ENCODE peak calls at places on chromosomes 16 and 17, in five cellular contexts. W is lower lobe of right lung; U is fibroblast of lung; Y is pancreas; B is CD8-positive, alpha-beta T cell. I is an unnamed sample.
A peak's percentile ranks its signal among the peaks of the same experiment; 100 is the strongest.

GRCh38 chr17:59856859-59857794 is 35.6 kb downstream of the TUBD1 start:
- DNase-seq in Y (no peak), U (no peak), W (no peak), B (no peak), I (no peak)

GRCh38 chr17:67718325-67718941 is 697 bp downstream of the NOL11 start:
- DNase-seq in W (no peak), B (no peak), U (peak; percentile 63), Y (no peak), I (peak; percentile 29)

GRCh38 chr17:2780256-2780655 is 16.0 kb upstream of the RAP1GAP2 start:
- DNase-seq in U (no peak), B (no peak), W (no peak), Y (no peak), I (no peak)

GRCh38 chr16:22397459-22397858 is 23.0 kb upstream of the CDR2 start:
- DNase-seq in W (no peak), B (no peak), U (peak; percentile 98), Y (no peak), I (peak; percentile 75)

GRCh38 chr16:3655030-3655790 is 719 bp downstream of the DNASE1 start:
- DNase-seq in B (no peak), U (no peak), Y (peak; percentile 60), W (peak; percentile 25), I (no peak)

GRCh38 chr17:82372591-82373452 is 1.3 kb downstream of the UTS2R start:
- DNase-seq in Y (peak; percentile 46), W (peak; percentile 53), B (no peak), U (no peak), I (no peak)

GRCh38 chr16:22370038-22370541 is 4.3 kb downstream of the CDR2 start:
- DNase-seq in Y (no peak), U (peak; percentile 76), B (no peak), W (no peak), I (no peak)

GRCh38 chr17:1906622-1907021 is 76.8 kb downstream of the RPA1 start:
- DNase-seq in U (no peak), B (no peak), Y (no peak), W (no peak), I (no peak)

GRCh38 chr16:27529962-27530361 is 19.8 kb downstream of the GTF3C1 start:
- DNase-seq in U (peak; percentile 88), B (no peak), W (no peak), Y (no peak), I (no peak)

GRCh38 chr16:27528294-27528693 is 21.4 kb downstream of the GTF3C1 start:
- DNase-seq in W (no peak), B (no peak), U (no peak), Y (no peak), I (no peak)

GRCh38 chr16:27531186-27531585 is 18.5 kb downstream of the GTF3C1 start:
- DNase-seq in Y (no peak), U (no peak), B (no peak), W (no peak), I (no peak)

GRCh38 chr16:27522173-27522707 is 27.5 kb downstream of the GTF3C1 start:
- DNase-seq in U (no peak), Y (no peak), W (no peak), B (no peak), I (no peak)

DNA sequence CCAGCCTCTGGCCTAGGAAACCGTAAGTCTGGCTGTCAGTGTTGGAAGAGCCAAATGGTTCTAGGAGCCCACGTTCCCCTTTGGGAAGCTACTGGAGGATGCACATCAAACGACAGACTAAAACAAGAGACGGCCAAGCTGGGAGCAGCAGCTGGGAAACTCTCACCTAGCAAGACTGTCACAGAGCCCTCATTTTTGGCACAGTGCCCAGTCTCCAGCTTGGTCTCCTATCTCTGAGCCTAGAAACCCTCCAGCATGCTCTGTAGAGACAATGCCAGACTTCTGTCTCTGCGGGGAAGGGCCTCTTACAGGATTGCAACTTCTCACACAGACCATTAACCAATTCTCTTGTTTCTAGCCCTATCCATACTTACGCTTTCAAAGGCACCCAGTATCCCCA is 23.5 kb downstream of the GTF3C1 start:
- DNase-seq in U (no peak), W (no peak), Y (peak; percentile 31), B (no peak), I (no peak)
- H3K36me3 ChIP-seq in U (peaks cover 23% of the 10 kb centered on the region), W (peaks cover 91% of the 10 kb centered on the region), Y (peaks cover 33% of the 10 kb centered on the region), B (peaks cover 46% of the 10 kb centered on the region), I (peaks cover 90% of the 10 kb centered on the region)

DNA sequence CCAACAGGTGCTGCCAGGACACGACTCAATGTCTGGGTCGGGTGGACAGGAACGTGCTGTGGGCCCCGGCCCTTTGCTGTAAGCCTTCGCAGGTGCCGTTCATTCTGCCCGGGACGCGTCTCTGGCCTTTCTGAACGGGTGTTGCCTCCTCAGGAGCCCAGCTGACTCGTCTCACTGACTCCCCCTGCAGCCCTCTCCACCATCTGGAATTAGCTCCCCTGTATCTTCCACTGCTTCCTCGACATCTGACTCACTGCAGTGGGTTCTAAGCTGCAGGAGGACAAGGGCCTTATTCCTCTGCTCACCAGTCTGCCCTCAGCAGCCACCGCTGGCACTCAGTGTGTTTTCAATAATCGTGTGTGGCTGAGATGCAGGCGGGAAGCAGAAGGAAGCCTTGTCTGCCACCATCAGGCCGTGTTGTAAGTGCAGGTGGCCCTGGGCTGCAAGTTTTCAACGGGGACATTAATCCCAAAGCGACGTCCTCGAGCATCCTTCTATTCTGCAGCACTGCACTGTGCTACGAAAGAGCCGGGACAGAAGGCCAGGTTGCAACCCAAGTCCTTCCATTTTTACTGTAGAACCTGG is 256.2 kb downstream of the FOXL1 start:
- DNase-seq in U (peak; percentile 81), Y (no peak), W (no peak), B (no peak), I (peak; percentile 49)
- H3K36me3 ChIP-seq in U (no peaks in the 10 kb centered on the region), Y (no peaks in the 10 kb centered on the region), W (no peaks in the 10 kb centered on the region), B (no peaks in the 10 kb centered on the region), I (no peaks in the 10 kb centered on the region)

DNA sequence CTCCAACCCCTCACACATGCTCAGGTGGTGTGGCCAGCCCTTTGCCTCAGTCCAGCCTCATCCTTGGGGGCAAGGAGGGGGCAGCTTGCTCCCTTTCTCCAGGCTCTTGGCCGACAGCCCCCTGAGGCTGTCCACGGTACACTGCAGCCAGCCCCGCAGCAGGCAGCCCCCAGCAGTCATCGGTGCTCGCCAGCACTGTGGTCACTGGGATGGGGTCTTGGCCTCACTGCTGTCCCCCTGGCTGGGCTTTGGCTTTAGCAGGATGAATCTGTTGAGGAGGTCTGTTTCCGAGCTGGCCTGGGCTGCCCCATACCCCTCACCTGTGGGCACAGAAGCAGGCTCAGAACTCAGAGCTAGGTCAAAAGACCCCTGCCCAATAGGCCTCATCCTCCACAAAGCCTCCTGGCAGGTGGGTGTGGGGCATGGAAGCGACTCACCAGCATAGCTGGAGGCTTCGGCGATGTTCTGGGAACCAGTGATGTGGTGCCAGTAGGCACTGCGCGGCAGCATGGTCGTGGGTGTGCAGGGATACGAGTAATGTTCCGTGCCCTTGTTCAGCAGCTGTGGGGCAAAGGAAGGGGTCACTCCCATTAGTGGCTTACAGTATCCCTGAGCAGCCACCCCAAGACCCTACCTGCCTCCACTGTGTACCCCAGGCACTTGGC is 10.8 kb downstream of the POLR2C start:
- DNase-seq in Y (no peak), W (no peak), B (no peak), U (no peak), I (peak; percentile 37)
- H3K36me3 ChIP-seq in Y (peaks cover 22% of the 10 kb centered on the region), W (peaks cover 70% of the 10 kb centered on the region), B (peaks cover 26% of the 10 kb centered on the region), U (peaks cover 22% of the 10 kb centered on the region), I (peaks cover 46% of the 10 kb centered on the region)

GRCh38 chr16:5385115-5385514 is 287.5 kb upstream of the EEF2KMT start:
- DNase-seq in B (no peak), Y (no peak), W (no peak), U (no peak), I (no peak)
- H3K36me3 ChIP-seq in B (no peaks in the 10 kb centered on the region), Y (no peaks in the 10 kb centered on the region), W (no peaks in the 10 kb centered on the region), U (no peaks in the 10 kb centered on the region), I (no peaks in the 10 kb centered on the region)

I was measured in MG63.